ENCODE peak calls at places on chromosomes 16 and 17, in six cellular contexts. C, B, T, H, F and U are unnamed samples. For H3K36me3, the result is how much of the 10 kb centered on the place peaks cover.

GRCh38 chr17:20043034-20043433 is 33.9 kb downstream of the SPECC1 start:
- DNase-seq in C (no peak), B (no peak), T (no peak), H (no peak), F (no peak), U (no peak)

GRCh38 chr16:66289986-66290385 is 76.5 kb upstream of the CDH5 start:
- DNase-seq in C (no peak), B (no peak), T (no peak), H (no peak), F (peak), U (no peak)

GRCh38 chr17:73803867-73804539 is 159.8 kb upstream of the SDK2 start:
- DNase-seq in C (no peak), B (no peak), T (no peak), H (no peak), F (no peak), U (peak)

GRCh38 chr17:53058031-53058430 is 764.7 kb upstream of the KIF2B start:
- DNase-seq in C (no peak), B (no peak), T (no peak), H (no peak), F (no peak), U (no peak)

GRCh38 chr16:67447508-67448076 is 16.7 kb downstream of the HSD11B2 start:
- DNase-seq in C (no peak), B (peak), T (peak), H (peak), F (no peak), U (peak)

GRCh38 chr17:63153488-63153887 is 187.5 kb downstream of the TANC2 start:
- DNase-seq in C (no peak), B (no peak), T (no peak), H (no peak), F (no peak), U (no peak)

GRCh38 chr17:56009795-56010715 is 143.2 kb upstream of the ANKFN1 start:
- DNase-seq in C (no peak), B (no peak), T (no peak), H (no peak), F (no peak), U (no peak)

GRCh38 chr17:1001640-1002411 is 4.9 kb downstream of the TIMM22 start:
- DNase-seq in C (no peak), B (no peak), T (no peak), H (no peak), F (no peak), U (no peak)

GRCh38 chr17:82917656-82918345 is 78.0 kb upstream of the ZNF750 start:
- DNase-seq in C (no peak), B (no peak), T (peak), H (no peak), F (no peak), U (no peak)

GRCh38 chr17:6162892-6163291 is 92.7 kb downstream of the WSCD1 start:
- DNase-seq in C (no peak), B (no peak), T (no peak), H (no peak), F (no peak), U (no peak)

GRCh38 chr17:32276217-32276616 is 10.6 kb downstream of the RHBDL3 start:
- DNase-seq in C (no peak), B (no peak), T (no peak), H (no peak), F (no peak), U (no peak)

GRCh38 chr16:70470927-70471341 is 16.5 kb downstream of the FCSK start:
- DNase-seq in C (peak), B (no peak), T (peak), H (no peak), F (no peak), U (peak)

GRCh38 chr16:2235695-2236361 is 416 bp upstream of the DNASE1L2 start:
- DNase-seq in C (peak), B (no peak), T (no peak), H (no peak), F (no peak), U (no peak)

GRCh38 chr16:3520398-3520797 is 19.6 kb downstream of the CLUAP1 start:
- DNase-seq in C (no peak), B (no peak), T (no peak), H (no peak), F (no peak), U (no peak)

GRCh38 chr17:12089809-12090384 is 69.2 kb downstream of the MAP2K4 start:
- DNase-seq in C (no peak), B (no peak), T (no peak), H (no peak), F (no peak), U (no peak)

GRCh38 chr16:15650019-15650697 is at the start of gene NDE1:
- DNase-seq in C (peak), B (peak), T (peak), H (no peak), F (no peak), U (peak)

GRCh38 chr17:62064029-62064790 is 868 bp downstream of the MED13 start:
- DNase-seq in C (no peak), B (no peak), T (no peak), H (no peak), F (no peak), U (no peak)

GRCh38 chr16:50631249-50631984 is 49.7 kb downstream of the SNX20 start:
- DNase-seq in C (no peak), B (no peak), T (no peak), H (no peak), F (no peak), U (no peak)

GRCh38 chr16:89113152-89113547 is 19.5 kb downstream of the ACSF3 start:
- DNase-seq in C (no peak), B (no peak), T (no peak), H (no peak), F (no peak), U (no peak)

GRCh38 chr17:77462101-77462500 is 321.3 kb downstream of the SEC14L1 start:
- DNase-seq in C (no peak), B (no peak), T (no peak), H (peak), F (no peak), U (peak)

GRCh38 chr17:81651692-81652091 is 4.7 kb downstream of the PDE6G start:
- DNase-seq in C (no peak), B (no peak), T (no peak), H (no peak), F (no peak), U (no peak)

GRCh38 chr17:67390006-67390645 is 13.0 kb downstream of the PITPNC1 start:
- DNase-seq in C (no peak), B (no peak), T (no peak), H (no peak), F (no peak), U (no peak)

GRCh38 chr17:15180121-15180561 is 85.0 kb downstream of the PMP22 start:
- DNase-seq in C (no peak), B (no peak), T (peak), H (no peak), F (no peak), U (no peak)

GRCh38 chr16:85402910-85403692 is 210.0 kb upstream of the GSE1 start:
- DNase-seq in C (peak), B (no peak), T (peak), H (no peak), F (no peak), U (no peak)

GRCh38 chr16:405548-406506 is 4.1 kb downstream of the DECR2 start:
- DNase-seq in C (no peak), B (no peak), T (no peak), H (no peak), F (no peak), U (no peak)
- TF ChIP-seq POLR2A in C (no peak), B (no peak), T (no peak), H (no peak), F (no peak), U (no peak)

GRCh38 chr16:82169861-82170845 is at the start of gene MPHOSPH6:
- DNase-seq in C (peak), B (peak), T (peak), H (peak), F (no peak), U (peak)
- H3K36me3 ChIP-seq in C (under half), B (under half), T (under half), H (under half), F (under half), U (under half)

GRCh38 chr16:53098526-53099317 is 43.9 kb downstream of the CHD9 start:
- DNase-seq in C (peak), B (no peak), T (peak), H (peak), F (no peak), U (peak)
- TF ChIP-seq POLR2AphosphoS5 in C (no peak), B (peak), T (no peak), H (peak), F (peak), U (peak)

GRCh38 chr17:19000531-19001011 is 4.0 kb downstream of the FAM83G start:
- DNase-seq in C (no peak), B (no peak), T (no peak), H (no peak), F (no peak), U (peak)
- TF ChIP-seq POLR2A in C (no peak), B (no peak), T (no peak), H (no peak), F (no peak), U (peak)